ENCODE peak calls at places on chromosomes 4 and X, in four cellular contexts. G is MM.1S, M is SK-N-SH, V is PC-3. N is an unnamed sample.

GRCh38 chr4:5970381-5971076 is 47.7 kb downstream of the C4orf50 start:
- DNase-seq in M (no peak), V (no peak), G (no peak), N (no peak)

GRCh38 chr4:135418353-135418752 is 1216.8 kb upstream of the PABPC4L start:
- DNase-seq in M (peak; percentile 10), G (peak; percentile 22), V (peak; percentile 37), N (peak; percentile 0)

GRCh38 chr4:144646523-144647094 is 653 bp downstream of the HHIP start:
- DNase-seq in G (no peak), M (peak; percentile 62), V (no peak), N (no peak)

GRCh38 chr4:80308466-80308822 is 27.1 kb upstream of the CFAP299 start:
- DNase-seq in M (no peak), V (no peak), G (no peak), N (no peak)

GRCh38 chr4:184447664-184448063 is 26.7 kb downstream of the IRF2 start:
- DNase-seq in M (no peak), V (no peak), G (no peak), N (no peak)

GRCh38 chr4:8202526-8203375 is 3.7 kb downstream of the SH3TC1 start:
- DNase-seq in M (no peak), G (no peak), V (no peak), N (peak; percentile 24)

GRCh38 chrX:30627818-30628652 is 25.2 kb upstream of the GK start:
- DNase-seq in V (no peak), M (no peak), G (no peak), N (no peak)

GRCh38 chr4:122921971-122922876 is at the start of gene NUDT6:
- DNase-seq in G (peak; percentile 73), M (peak; percentile 79), V (peak; percentile 56), N (peak; percentile 79)

GRCh38 chr4:149884046-149884445 is 68.4 kb upstream of the IQCM start:
- DNase-seq in G (no peak), V (no peak), M (no peak), N (no peak)

GRCh38 chr4:103499094-103499493 is 220.7 kb downstream of the TACR3 start:
- DNase-seq in G (no peak), V (peak; percentile 5), M (no peak), N (no peak)

GRCh38 chr4:162163892-162164759 is at the start of gene FSTL5:
- DNase-seq in G (peak; percentile 86), V (peak; percentile 53), M (peak; percentile 81), N (no peak)

GRCh38 chr4:78324625-78325024 is 226.9 kb upstream of the ANXA3 start:
- DNase-seq in G (no peak), V (no peak), M (no peak), N (no peak)

GRCh38 chr4:179867300-179867878 is 2375.8 kb upstream of the TENM3 start:
- DNase-seq in M (peak; percentile 56), G (peak; percentile 72), V (peak; percentile 64), N (peak; percentile 82)

GRCh38 chr4:38870098-38870850 is 2.7 kb downstream of the FAM114A1 start:
- DNase-seq in G (no peak), M (no peak), V (no peak), N (no peak)
- H3K9me2 ChIP-seq in G (no peaks in the 10 kb centered on the region), M (no peaks in the 10 kb centered on the region), V (no peaks in the 10 kb centered on the region), N (no peaks in the 10 kb centered on the region)

GRCh38 chrX:53990201-53990600 is 54.1 kb downstream of the PHF8 start:
- DNase-seq in V (no peak), M (no peak), G (no peak), N (no peak)
- H3K9me2 ChIP-seq in V (no peaks in the 10 kb centered on the region), M (no peaks in the 10 kb centered on the region), G (no peaks in the 10 kb centered on the region), N (no peaks in the 10 kb centered on the region)

GRCh38 chr4:65336465-65336864 is 333.8 kb downstream of the EPHA5 start:
- DNase-seq in M (no peak), V (no peak), G (no peak), N (no peak)
- H3K9me2 ChIP-seq in M (no peaks in the 10 kb centered on the region), V (no peaks in the 10 kb centered on the region), G (no peaks in the 10 kb centered on the region), N (no peaks in the 10 kb centered on the region)

GRCh38 chrX:41558531-41558930 is 111.4 kb downstream of the NYX start:
- DNase-seq in V (peak; percentile 41), M (peak; percentile 8), G (peak; percentile 31), N (peak; percentile 41)
- H3K9me2 ChIP-seq in V (no peaks in the 10 kb centered on the region), M (no peaks in the 10 kb centered on the region), G (no peaks in the 10 kb centered on the region), N (no peaks in the 10 kb centered on the region)

GRCh38 chrX:53716328-53717088 is 30.0 kb upstream of the HUWE1 start:
- DNase-seq in M (no peak), V (peak; percentile 74), G (peak; percentile 71), N (peak; percentile 74)

GRCh38 chrX:53717205-53717604 is 30.7 kb upstream of the HUWE1 start:
- DNase-seq in M (no peak), V (no peak), G (no peak), N (no peak)

GRCh38 chrX:53715336-53715924 is 28.9 kb upstream of the HUWE1 start:
- DNase-seq in M (no peak), V (peak; percentile 51), G (no peak), N (peak; percentile 23)

GRCh38 chrX:53713987-53714579 is 27.6 kb upstream of the HUWE1 start:
- DNase-seq in M (no peak), G (no peak), V (no peak), N (peak; percentile 25)

DNA sequence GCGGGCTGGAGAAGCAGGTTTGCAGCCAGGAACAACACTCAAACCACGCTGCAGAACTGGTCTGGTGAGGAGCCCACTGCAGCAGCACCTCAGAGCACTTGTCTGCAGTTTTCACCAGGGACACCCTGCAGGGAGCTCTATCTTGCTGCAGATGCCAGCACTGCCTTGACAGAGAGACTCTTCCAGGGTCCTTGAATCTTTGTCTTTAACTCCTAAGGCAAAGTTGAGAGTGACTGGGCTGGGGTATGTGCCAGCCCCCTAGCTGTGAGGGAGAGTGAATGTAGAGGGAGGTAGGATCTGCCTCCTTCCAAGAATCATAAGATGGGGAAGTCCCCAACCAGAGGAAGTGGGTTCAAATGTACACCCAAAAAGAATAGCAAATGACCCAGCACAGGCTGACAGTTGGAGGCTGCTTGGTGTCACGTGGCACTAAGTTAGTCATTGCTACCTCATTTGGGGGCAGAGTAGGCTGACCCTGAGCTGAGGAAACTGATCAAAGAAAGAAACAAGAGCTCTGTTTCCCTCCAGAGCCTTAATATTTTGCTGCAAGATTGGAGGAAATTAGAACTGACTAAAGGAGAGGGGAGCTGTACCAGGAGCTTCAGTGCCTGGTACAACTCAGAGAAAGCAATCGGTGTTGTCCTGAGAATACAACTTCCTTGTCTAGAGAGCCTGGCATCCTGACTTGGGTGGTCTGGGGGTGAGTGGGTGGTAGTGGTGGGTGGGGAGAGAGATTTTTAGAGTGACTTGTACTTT is 28.2 kb upstream of the HUWE1 start:
- DNase-seq in G (no peak), V (peak; percentile 89), M (no peak), N (peak; percentile 72)
- H3K9me2 ChIP-seq in G (no peaks in the 10 kb centered on the region), V (no peaks in the 10 kb centered on the region), M (no peaks in the 10 kb centered on the region), N (no peaks in the 10 kb centered on the region)

GRCh38 chr4:116664198-116664597 is 421.2 kb downstream of the TRAM1L1 start:
- DNase-seq in V (no peak), G (no peak), M (peak; percentile 3), N (no peak)

GRCh38 chr4:116668190-116668589 is 417.2 kb downstream of the TRAM1L1 start:
- DNase-seq in G (no peak), M (no peak), V (no peak), N (peak; percentile 3)
- H3K9me2 ChIP-seq in G (no peaks in the 10 kb centered on the region), M (no peaks in the 10 kb centered on the region), V (no peaks in the 10 kb centered on the region), N (no peaks in the 10 kb centered on the region)

GRCh38 chr4:113957961-113958360 is 21.5 kb downstream of the ARSJ start:
- DNase-seq in V (no peak), M (no peak), G (no peak), N (no peak)

GRCh38 chr4:113955948-113956347 is 23.5 kb downstream of the ARSJ start:
- DNase-seq in G (peak; percentile 31), V (no peak), M (no peak), N (no peak)

GRCh38 chr4:113953888-113954287 is 25.6 kb downstream of the ARSJ start:
- DNase-seq in V (no peak), M (no peak), G (no peak), N (no peak)

GRCh38 chr4:113952452-113953029 is 26.9 kb downstream of the ARSJ start:
- DNase-seq in G (peak; percentile 28), V (peak; percentile 74), M (peak; percentile 22), N (peak; percentile 50)

GRCh38 chr4:113955411-113955810 is 24.0 kb downstream of the ARSJ start:
- DNase-seq in M (no peak), G (no peak), V (peak; percentile 58), N (no peak)
- H3K9me2 ChIP-seq in M (no peaks in the 10 kb centered on the region), G (no peaks in the 10 kb centered on the region), V (no peaks in the 10 kb centered on the region), N (no peaks in the 10 kb centered on the region)

GRCh38 chr4:152236519-152237056 is 299.3 kb downstream of the FBXW7 start:
- DNase-seq in M (no peak), G (no peak), V (no peak), N (no peak)

GRCh38 chr4:152240232-152240631 is 295.7 kb downstream of the FBXW7 start:
- DNase-seq in G (no peak), V (no peak), M (no peak), N (no peak)

GRCh38 chr4:152235718-152236117 is 300.2 kb downstream of the FBXW7 start:
- DNase-seq in M (no peak), G (no peak), V (no peak), N (no peak)

GRCh38 chr4:152234571-152234970 is 301.3 kb downstream of the FBXW7 start:
- DNase-seq in M (no peak), V (no peak), G (no peak), N (no peak)

DNA sequence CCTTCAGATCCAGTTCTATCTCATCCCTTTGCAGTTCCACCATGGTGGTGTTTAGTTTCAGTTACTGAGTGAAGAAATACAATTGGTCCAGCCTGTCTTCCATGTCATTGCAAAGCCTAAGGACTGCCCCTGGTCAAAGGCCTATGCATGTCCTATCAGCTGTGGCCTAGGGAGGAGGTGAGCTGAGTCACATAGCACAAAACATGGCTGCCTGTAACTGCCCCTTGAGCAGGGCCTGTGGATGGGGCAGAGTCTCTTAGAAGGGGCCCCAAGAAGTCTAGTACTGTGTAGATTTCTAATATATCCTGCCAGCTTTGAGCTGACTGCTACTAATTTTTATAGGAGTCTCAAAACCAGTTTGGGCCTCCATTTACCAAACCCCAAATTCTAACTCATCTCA is 296.7 kb downstream of the FBXW7 start:
- DNase-seq in V (no peak), G (no peak), M (no peak), N (no peak)
- H3K9me2 ChIP-seq in V (no peaks in the 10 kb centered on the region), G (no peaks in the 10 kb centered on the region), M (no peaks in the 10 kb centered on the region), N (no peaks in the 10 kb centered on the region)

N was measured in OCI-LY7.